ENCODE peak calls at places on chromosomes 5 and 9, in eight cellular contexts. F is HCT116, O is mammary epithelial cell, D is PC-3, N is astrocyte, J is neural progenitor cell, V is hepatocyte, P is MM.1S. S is an unnamed sample.

GRCh38 chr9:129945314-129945713 is 97.7 kb downstream of the FNBP1 start:
- DNase-seq in D (no peak), P (no peak), O (no peak), J (no peak), N (no peak), F (no peak), V (no peak), S (no peak)

GRCh38 chr5:139711067-139711851 is 63.1 kb downstream of the CXXC5 start:
- DNase-seq in F (no peak), J (peak; percentile 86), O (peak; percentile 38), D (peak; percentile 50), N (no peak), V (peak; percentile 55), P (peak; percentile 63), S (peak; percentile 92)

GRCh38 chr5:133612021-133612860 is at the start of gene FSTL4:
- DNase-seq in P (peak; percentile 72), J (peak; percentile 82), O (peak; percentile 9), N (no peak), F (no peak), V (peak; percentile 68), D (peak; percentile 45), S (no peak)

GRCh38 chr9:118522093-118523028 is 818.2 kb downstream of the TLR4 start:
- DNase-seq in D (no peak), N (peak; percentile 32), P (peak; percentile 78), F (no peak), J (peak; percentile 84), V (peak; percentile 74), O (peak; percentile 45), S (peak; percentile 27)

GRCh38 chr5:78576376-78576775 is 72.2 kb downstream of the LHFPL2 start:
- DNase-seq in F (no peak), V (no peak), J (no peak), D (no peak), N (no peak), O (no peak), P (no peak), S (no peak)

GRCh38 chr9:2134391-2134790 is 119.2 kb downstream of the SMARCA2 start:
- DNase-seq in F (no peak), J (no peak), P (no peak), O (no peak), D (no peak), N (peak; percentile 43), V (no peak), S (no peak)

GRCh38 chr5:17735771-17736170 is 101.5 kb downstream of the TAF11L14 start:
- DNase-seq in O (no peak), P (no peak), N (no peak), V (no peak), D (no peak), J (no peak), F (no peak), S (no peak)

GRCh38 chr5:132205385-132206125 is 22.1 kb downstream of the P4HA2 start:
- DNase-seq in P (no peak), F (no peak), N (no peak), O (no peak), V (no peak), D (no peak), J (no peak), S (no peak)

GRCh38 chr5:57887851-57888621 is 405.4 kb upstream of the ACTBL2 start:
- DNase-seq in F (peak; percentile 61), N (peak; percentile 69), O (peak; percentile 72), J (peak; percentile 70), P (peak; percentile 72), D (peak; percentile 69), V (peak; percentile 86), S (no peak)

GRCh38 chr5:71925608-71926091 is 181.6 kb upstream of the MAP1B start:
- DNase-seq in V (no peak), D (no peak), F (no peak), N (peak; percentile 24), J (no peak), P (no peak), O (no peak), S (no peak)

GRCh38 chr5:146490089-146490843 is 25.7 kb downstream of the GPR151 start:
- DNase-seq in V (no peak), F (no peak), N (no peak), D (no peak), J (no peak), O (no peak), P (no peak), S (no peak)

GRCh38 chr9:124415852-124416484 is 726 bp upstream of the PSMB7 start:
- DNase-seq in V (no peak), D (no peak), P (no peak), F (no peak), J (peak; percentile 77), O (no peak), N (no peak), S (no peak)

GRCh38 chr9:124423155-124423554 is 7.9 kb upstream of the PSMB7 start:
- DNase-seq in V (no peak), P (no peak), O (no peak), D (no peak), N (no peak), F (no peak), J (no peak), S (no peak)

GRCh38 chr9:124420991-124421543 is 5.8 kb upstream of the PSMB7 start:
- DNase-seq in D (no peak), F (no peak), N (no peak), O (no peak), V (no peak), P (no peak), J (no peak), S (no peak)

GRCh38 chr9:124423591-124423990 is 8.3 kb upstream of the PSMB7 start:
- DNase-seq in P (no peak), O (no peak), F (no peak), N (no peak), V (no peak), D (no peak), J (no peak), S (no peak)

DNA sequence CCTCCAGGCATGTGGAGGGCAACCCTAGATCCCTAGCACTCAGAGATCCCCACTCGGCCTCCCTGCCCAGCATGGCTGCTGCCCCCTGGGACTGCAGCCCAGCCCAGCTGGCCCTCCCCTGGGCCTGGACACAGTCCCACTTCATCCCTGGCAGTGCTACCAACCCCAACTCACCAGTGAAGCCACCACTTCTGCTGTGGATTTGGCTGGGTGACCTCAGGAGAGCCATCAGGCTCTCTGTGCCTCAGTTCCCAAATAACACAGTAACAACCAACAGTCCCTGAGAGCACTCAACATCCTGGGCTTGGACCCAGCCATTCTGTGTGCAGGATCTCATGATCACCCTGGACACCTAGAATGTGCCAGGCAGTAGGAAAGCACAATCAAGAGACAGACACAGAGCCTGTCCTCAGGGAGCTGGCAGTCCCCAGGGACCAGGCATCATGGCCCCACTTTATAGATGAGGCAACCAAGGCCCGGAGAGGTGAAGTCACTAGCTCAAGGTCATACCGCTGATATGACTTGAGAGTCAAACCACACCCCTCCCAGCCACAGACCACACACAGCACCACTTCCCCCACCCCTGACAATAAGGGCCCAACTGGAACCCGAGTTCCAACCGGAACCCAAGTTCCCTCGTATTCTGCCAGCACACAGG is 4.7 kb upstream of the PSMB7 start:
- DNase-seq in O (no peak), P (no peak), F (no peak), N (no peak), D (no peak), V (no peak), J (no peak), S (no peak)
- TF ChIP-seq CTCF in O (no peak), P (peak; percentile 15), F (no peak), N (no peak), D (peak; percentile 15), V (no peak), J (peak; percentile 3), S (no peak)

DNA sequence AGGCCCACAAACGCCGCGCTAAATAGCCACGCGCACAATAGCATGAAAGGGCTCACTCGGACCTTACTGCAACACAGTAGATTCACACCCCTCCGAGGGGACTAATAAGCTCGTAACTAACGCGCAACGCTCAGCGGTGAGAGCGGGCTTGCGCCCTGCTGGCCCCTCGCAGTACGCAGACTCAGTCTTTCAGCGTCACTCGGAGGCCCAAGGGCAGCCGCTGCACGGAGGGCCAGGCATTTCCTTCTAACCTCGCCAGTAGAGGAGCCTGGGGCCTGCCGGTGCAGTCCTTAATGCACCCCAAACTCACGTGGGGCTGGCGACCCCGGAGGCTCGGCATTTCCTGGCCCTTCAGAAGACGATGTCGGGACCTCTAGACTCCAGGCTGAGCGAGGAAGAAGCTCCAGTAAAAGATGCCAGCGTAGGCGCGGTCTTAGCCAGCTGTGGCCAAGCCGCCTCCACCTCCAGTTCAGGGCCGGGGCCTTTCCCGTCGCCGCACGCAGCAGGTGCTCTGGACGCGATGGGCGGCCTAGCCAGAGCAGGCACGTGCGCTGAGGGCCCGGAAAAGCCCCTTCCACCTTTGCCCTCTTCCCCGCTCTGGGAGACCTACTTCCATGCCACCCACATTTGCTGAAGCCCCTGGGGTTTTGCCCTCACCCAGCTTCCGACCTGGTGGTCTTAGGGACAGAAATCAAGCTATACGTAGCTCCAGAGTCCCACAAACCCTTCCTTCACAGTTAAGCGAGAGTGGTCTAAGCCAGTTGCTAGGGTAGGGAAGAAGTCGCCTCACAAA is 38.3 kb upstream of the TIFAB start:
- DNase-seq in F (no peak), V (peak; percentile 40), P (no peak), N (no peak), D (no peak), J (peak; percentile 81), O (no peak), S (no peak)
- TF ChIP-seq EZH2 in F (no peak), V (no peak), P (no peak), N (no peak), D (no peak), J (peak; percentile 64), O (no peak), S (no peak)

GRCh38 chr5:151571270-151572173 is 19.6 kb downstream of the FAT2 start:
- DNase-seq in D (no peak), F (no peak), V (no peak), O (peak; percentile 76), J (no peak), P (no peak), N (no peak), S (no peak)
- H3K27ac ChIP-seq in D (no peak overlapping the region), F (no peak overlapping the region), V (no peak overlapping the region), O (peak overlapping the region; percentile 83), J (no peak overlapping the region), P (no peak overlapping the region), N (no peak overlapping the region), S (no peak overlapping the region)

DNA sequence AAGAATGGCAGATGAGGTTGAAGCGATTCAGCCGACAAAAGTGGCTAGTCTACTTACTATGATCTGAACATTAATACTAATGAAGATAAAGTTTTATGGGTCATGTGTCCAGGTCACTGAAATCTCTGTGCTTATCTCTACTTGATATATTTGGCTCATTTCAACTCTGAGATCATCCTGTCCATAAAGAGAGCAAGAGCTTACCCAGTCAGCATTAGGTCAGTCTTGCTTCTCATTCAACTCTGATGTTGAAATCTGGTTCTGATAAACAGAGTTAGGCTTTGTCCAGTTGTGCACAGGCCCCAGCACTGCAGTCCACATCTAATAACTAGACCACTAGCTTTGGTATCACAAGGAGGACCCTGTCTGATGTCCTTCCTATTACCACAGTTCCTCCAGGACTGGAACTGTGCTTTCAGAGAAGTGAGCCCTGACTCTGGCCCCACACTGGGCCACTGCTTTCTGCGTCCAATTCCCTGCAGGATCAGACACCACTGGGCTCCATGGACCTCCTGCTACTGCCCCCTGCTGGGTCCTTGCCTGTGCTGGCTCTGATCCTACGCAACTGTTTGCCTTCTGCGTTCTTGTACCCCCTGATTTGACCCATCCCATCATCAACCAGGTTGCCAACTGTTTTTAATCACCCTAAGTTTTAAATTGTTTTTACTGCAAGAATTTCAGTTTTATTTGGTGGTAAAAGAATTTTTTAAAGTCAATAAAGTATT is 23.7 kb upstream of the FAM120A start:
- DNase-seq in V (no peak), D (no peak), P (no peak), N (no peak), F (no peak), J (peak; percentile 31), O (no peak), S (no peak)
- TF ChIP-seq CTCF in V (peak; percentile 24), D (peak; percentile 49), P (peak; percentile 26), N (no peak), F (no peak), J (peak; percentile 49), O (no peak), S (peak; percentile 33)

GRCh38 chr9:137162505-137163100 is 7.2 kb downstream of the LRRC26 start:
- DNase-seq in N (no peak), J (peak; percentile 61), V (peak; percentile 60), F (no peak), P (no peak), D (no peak), O (no peak), S (no peak)
- TF ChIP-seq EZH2 in N (peak; percentile 95), J (peak; percentile 96), V (peak; percentile 60), F (no peak), P (no peak), D (no peak), O (no peak), S (no peak)

S was measured in DND-41.